ENCODE peak calls at places on chromosome 1, in ten cellular contexts. O, Y, M, S, D, J, G, V, U and C are unnamed samples.

GRCh38 chr1:44817771-44818495 is 9.6 kb downstream of the BTBD19 start:
- DNase-seq in Y (no peak), U (no peak), J (no peak), G (no peak), V (no peak), D (no peak), M (no peak), O (no peak), S (no peak), C (no peak)

GRCh38 chr1:119327436-119328155 is 41.0 kb upstream of the HAO2 start:
- DNase-seq in G (no peak), J (no peak), O (no peak), M (no peak), D (peak; percentile 55), V (peak; percentile 31), U (no peak), Y (peak; percentile 16), S (no peak), C (peak; percentile 48)

GRCh38 chr1:62407398-62408009 is 29.3 kb upstream of the USP1 start:
- DNase-seq in U (peak; percentile 51), D (no peak), J (no peak), V (no peak), M (peak; percentile 16), O (peak; percentile 23), Y (peak; percentile 72), S (peak; percentile 58), G (no peak), C (no peak)

GRCh38 chr1:44760876-44761275 is 14.5 kb upstream of the RPS8 start:
- DNase-seq in V (no peak), S (no peak), Y (no peak), J (no peak), M (no peak), U (no peak), G (no peak), O (no peak), D (no peak), C (no peak)

GRCh38 chr1:165423181-165423580 is 21.7 kb downstream of the RXRG start:
- DNase-seq in Y (no peak), M (no peak), V (no peak), D (no peak), U (no peak), O (no peak), J (no peak), S (no peak), G (no peak), C (no peak)

GRCh38 chr1:92784051-92784638 is 763 bp downstream of the EVI5 start:
- DNase-seq in J (peak; percentile 46), O (peak; percentile 33), S (peak; percentile 34), U (no peak), Y (peak; percentile 53), G (no peak), V (peak; percentile 31), D (peak; percentile 59), M (peak; percentile 48), C (no peak)

GRCh38 chr1:25051906-25052305 is 121.8 kb upstream of the RUNX3 start:
- DNase-seq in V (no peak), O (no peak), D (no peak), Y (no peak), J (no peak), S (no peak), M (no peak), G (no peak), U (no peak), C (no peak)

GRCh38 chr1:232372431-232373225 is 257.3 kb downstream of the SIPA1L2 start:
- DNase-seq in O (no peak), Y (no peak), G (no peak), U (no peak), S (no peak), J (no peak), V (no peak), M (no peak), D (no peak), C (no peak)

GRCh38 chr1:38831753-38832734 is 27.5 kb downstream of the RRAGC start:
- DNase-seq in O (no peak), M (no peak), V (no peak), Y (no peak), J (no peak), S (no peak), U (no peak), G (no peak), D (no peak), C (no peak)

GRCh38 chr1:156559797-156560112 is 12.6 kb downstream of the IQGAP3 start:
- DNase-seq in V (no peak), S (no peak), O (no peak), G (no peak), M (no peak), U (no peak), J (no peak), Y (no peak), D (no peak), C (no peak)

GRCh38 chr1:109821831-109822745 is 58.4 kb upstream of the EPS8L3 start:
- DNase-seq in J (no peak), U (no peak), V (no peak), S (no peak), D (no peak), Y (peak; percentile 56), O (peak; percentile 63), M (no peak), G (no peak), C (no peak)

GRCh38 chr1:218459878-218460277 is 114.7 kb downstream of the TGFB2 start:
- DNase-seq in G (no peak), D (no peak), S (peak; percentile 77), V (no peak), M (no peak), J (no peak), Y (peak; percentile 91), U (no peak), O (peak; percentile 55), C (peak; percentile 60)

GRCh38 chr1:206908038-206908437 is 10.8 kb downstream of the IL24 start:
- DNase-seq in G (no peak), Y (no peak), U (no peak), D (no peak), J (no peak), V (no peak), M (no peak), S (no peak), O (no peak), C (no peak)

GRCh38 chr1:92922378-92923035 is 38.8 kb downstream of the DIPK1A start:
- DNase-seq in Y (no peak), G (no peak), O (no peak), J (no peak), U (no peak), M (no peak), D (no peak), S (no peak), V (no peak), C (no peak)